ENCODE peak calls at places on chromosomes 12 and 14, in nine cellular contexts. One of them, this sample, is unnamed.

GRCh38 chr14:104936361-104937155 is 11.9 kb downstream of the PLD4 start:
- DNase-seq in cardiac fibroblast: no peak
- DNase-seq in AG04450: no peak
- DNase-seq in uterus: peak
- DNase-seq in mammary epithelial cell: no peak
- DNase-seq in left ventricle myocardium inferior: peak
- DNase-seq in neural progenitor cell: no peak
- DNase-seq in suprapubic skin: peak
- DNase-seq in astrocyte: no peak
- DNase-seq in this sample: no peak

GRCh38 chr12:103175625-103176024 is 218.2 kb downstream of the ASCL1 start:
- DNase-seq in cardiac fibroblast: no peak
- DNase-seq in AG04450: no peak
- DNase-seq in uterus: no peak
- DNase-seq in mammary epithelial cell: no peak
- DNase-seq in left ventricle myocardium inferior: no peak
- DNase-seq in neural progenitor cell: no peak
- DNase-seq in suprapubic skin: no peak
- DNase-seq in astrocyte: no peak
- DNase-seq in this sample: no peak

GRCh38 chr12:70795608-70796007 is 124.9 kb downstream of the PTPRR start:
- DNase-seq in cardiac fibroblast: no peak
- DNase-seq in AG04450: no peak
- DNase-seq in uterus: no peak
- DNase-seq in mammary epithelial cell: no peak
- DNase-seq in left ventricle myocardium inferior: no peak
- DNase-seq in neural progenitor cell: no peak
- DNase-seq in suprapubic skin: no peak
- DNase-seq in astrocyte: no peak
- DNase-seq in this sample: no peak

GRCh38 chr12:84637926-84638325 is 274.7 kb downstream of the SLC6A15 start:
- DNase-seq in cardiac fibroblast: peak
- DNase-seq in AG04450: no peak
- DNase-seq in uterus: no peak
- DNase-seq in mammary epithelial cell: no peak
- DNase-seq in left ventricle myocardium inferior: no peak
- DNase-seq in neural progenitor cell: no peak
- DNase-seq in suprapubic skin: no peak
- DNase-seq in astrocyte: peak
- DNase-seq in this sample: no peak

GRCh38 chr12:100174506-100174905 is 26.1 kb upstream of the ACTR6 start:
- DNase-seq in cardiac fibroblast: no peak
- DNase-seq in AG04450: no peak
- DNase-seq in uterus: no peak
- DNase-seq in mammary epithelial cell: peak
- DNase-seq in left ventricle myocardium inferior: no peak
- DNase-seq in neural progenitor cell: no peak
- DNase-seq in suprapubic skin: no peak
- DNase-seq in astrocyte: no peak
- DNase-seq in this sample: no peak

GRCh38 chr14:76720382-76720813 is 40.9 kb upstream of the VASH1 start:
- DNase-seq in cardiac fibroblast: peak
- DNase-seq in AG04450: peak
- DNase-seq in uterus: peak
- DNase-seq in mammary epithelial cell: no peak
- DNase-seq in left ventricle myocardium inferior: peak
- DNase-seq in neural progenitor cell: peak
- DNase-seq in suprapubic skin: no peak
- DNase-seq in astrocyte: peak
- DNase-seq in this sample: peak

GRCh38 chr14:51302319-51303030 is 62.4 kb downstream of the TMX1 start:
- DNase-seq in cardiac fibroblast: peak
- DNase-seq in AG04450: no peak
- DNase-seq in uterus: no peak
- DNase-seq in mammary epithelial cell: no peak
- DNase-seq in left ventricle myocardium inferior: no peak
- DNase-seq in neural progenitor cell: no peak
- DNase-seq in suprapubic skin: no peak
- DNase-seq in astrocyte: peak
- DNase-seq in this sample: no peak

GRCh38 chr14:99574099-99574880 is 29.7 kb downstream of the CCDC85C start:
- DNase-seq in cardiac fibroblast: peak
- DNase-seq in AG04450: peak
- DNase-seq in uterus: peak
- DNase-seq in mammary epithelial cell: no peak
- DNase-seq in left ventricle myocardium inferior: peak
- DNase-seq in neural progenitor cell: peak
- DNase-seq in suprapubic skin: no peak
- DNase-seq in astrocyte: peak
- DNase-seq in this sample: peak

GRCh38 chr12:8914716-8915526 is 612 bp downstream of the PHC1 start:
- DNase-seq in cardiac fibroblast: peak
- DNase-seq in AG04450: no peak
- DNase-seq in uterus: peak
- DNase-seq in mammary epithelial cell: peak
- DNase-seq in left ventricle myocardium inferior: peak
- DNase-seq in neural progenitor cell: peak
- DNase-seq in suprapubic skin: peak
- DNase-seq in astrocyte: peak
- DNase-seq in this sample: peak

GRCh38 chr14:100767003-100767787 is 40.5 kb downstream of the DLK1 start:
- DNase-seq in cardiac fibroblast: no peak
- DNase-seq in AG04450: no peak
- DNase-seq in uterus: no peak
- DNase-seq in mammary epithelial cell: no peak
- DNase-seq in left ventricle myocardium inferior: no peak
- DNase-seq in neural progenitor cell: no peak
- DNase-seq in suprapubic skin: no peak
- DNase-seq in astrocyte: no peak
- DNase-seq in this sample: no peak

GRCh38 chr12:131604146-131604844 is 106.6 kb upstream of the SFSWAP start:
- DNase-seq in cardiac fibroblast: no peak
- DNase-seq in AG04450: no peak
- DNase-seq in uterus: no peak
- DNase-seq in mammary epithelial cell: no peak
- DNase-seq in left ventricle myocardium inferior: no peak
- DNase-seq in neural progenitor cell: peak
- DNase-seq in suprapubic skin: no peak
- DNase-seq in astrocyte: no peak
- DNase-seq in this sample: no peak

GRCh38 chr12:118164798-118165486 is 29.0 kb downstream of the PEBP1 start:
- DNase-seq in cardiac fibroblast: peak
- DNase-seq in AG04450: no peak
- DNase-seq in uterus: no peak
- DNase-seq in mammary epithelial cell: no peak
- DNase-seq in left ventricle myocardium inferior: no peak
- DNase-seq in neural progenitor cell: peak
- DNase-seq in suprapubic skin: no peak
- DNase-seq in astrocyte: no peak
- DNase-seq in this sample: no peak

GRCh38 chr12:6840428-6841138 is at the start of gene GNB3:
- DNase-seq in cardiac fibroblast: no peak
- DNase-seq in AG04450: no peak
- DNase-seq in uterus: no peak
- DNase-seq in mammary epithelial cell: no peak
- DNase-seq in left ventricle myocardium inferior: peak
- DNase-seq in neural progenitor cell: peak
- DNase-seq in suprapubic skin: no peak
- DNase-seq in astrocyte: no peak
- DNase-seq in this sample: no peak

GRCh38 chr14:98177551-98177950 is 1094.4 kb downstream of the BCL11B start:
- DNase-seq in cardiac fibroblast: no peak
- DNase-seq in AG04450: no peak
- DNase-seq in uterus: no peak
- DNase-seq in mammary epithelial cell: no peak
- DNase-seq in left ventricle myocardium inferior: no peak
- DNase-seq in neural progenitor cell: no peak
- DNase-seq in suprapubic skin: no peak
- DNase-seq in astrocyte: no peak
- DNase-seq in this sample: no peak

GRCh38 chr12:38985961-38986360 is 80.6 kb upstream of the CPNE8 start:
- DNase-seq in cardiac fibroblast: no peak
- DNase-seq in AG04450: no peak
- DNase-seq in uterus: no peak
- DNase-seq in mammary epithelial cell: no peak
- DNase-seq in left ventricle myocardium inferior: no peak
- DNase-seq in neural progenitor cell: no peak
- DNase-seq in suprapubic skin: no peak
- DNase-seq in astrocyte: no peak
- DNase-seq in this sample: no peak

GRCh38 chr12:102484732-102485069 is 4.3 kb upstream of the IGF1 start:
- DNase-seq in cardiac fibroblast: no peak
- DNase-seq in AG04450: no peak
- DNase-seq in uterus: no peak
- DNase-seq in mammary epithelial cell: no peak
- DNase-seq in left ventricle myocardium inferior: no peak
- DNase-seq in neural progenitor cell: no peak
- DNase-seq in suprapubic skin: no peak
- DNase-seq in astrocyte: no peak
- DNase-seq in this sample: no peak

GRCh38 chr12:11580125-11580751 is 69.2 kb upstream of the ETV6 start:
- DNase-seq in cardiac fibroblast: peak
- DNase-seq in AG04450: peak
- DNase-seq in uterus: peak
- DNase-seq in mammary epithelial cell: peak
- DNase-seq in left ventricle myocardium inferior: no peak
- DNase-seq in neural progenitor cell: no peak
- DNase-seq in suprapubic skin: no peak
- DNase-seq in astrocyte: peak
- DNase-seq in this sample: peak

GRCh38 chr12:57429473-57430116 is 1.2 kb downstream of the R3HDM2 start:
- DNase-seq in cardiac fibroblast: no peak
- DNase-seq in AG04450: no peak
- DNase-seq in uterus: no peak
- DNase-seq in mammary epithelial cell: no peak
- DNase-seq in left ventricle myocardium inferior: no peak
- DNase-seq in neural progenitor cell: no peak
- DNase-seq in suprapubic skin: no peak
- DNase-seq in astrocyte: peak
- DNase-seq in this sample: no peak

GRCh38 chr12:51388066-51388799 is 3.0 kb downstream of the GALNT6 start:
- DNase-seq in cardiac fibroblast: peak
- DNase-seq in AG04450: no peak
- DNase-seq in uterus: no peak
- DNase-seq in mammary epithelial cell: peak
- DNase-seq in left ventricle myocardium inferior: no peak
- DNase-seq in neural progenitor cell: no peak
- DNase-seq in suprapubic skin: no peak
- DNase-seq in astrocyte: peak
- DNase-seq in this sample: no peak

GRCh38 chr14:67787673-67788072 is 28.7 kb downstream of the ZFYVE26 start:
- DNase-seq in cardiac fibroblast: no peak
- DNase-seq in AG04450: no peak
- DNase-seq in uterus: no peak
- DNase-seq in mammary epithelial cell: no peak
- DNase-seq in left ventricle myocardium inferior: no peak
- DNase-seq in neural progenitor cell: no peak
- DNase-seq in suprapubic skin: no peak
- DNase-seq in astrocyte: no peak
- DNase-seq in this sample: no peak

GRCh38 chr12:84701966-84702365 is 210.6 kb downstream of the SLC6A15 start:
- DNase-seq in cardiac fibroblast: no peak
- DNase-seq in AG04450: no peak
- DNase-seq in uterus: no peak
- DNase-seq in mammary epithelial cell: peak
- DNase-seq in left ventricle myocardium inferior: no peak
- DNase-seq in neural progenitor cell: no peak
- DNase-seq in suprapubic skin: no peak
- DNase-seq in astrocyte: peak
- DNase-seq in this sample: no peak

GRCh38 chr14:23269193-23269592 is 16.7 kb downstream of the HOMEZ start:
- DNase-seq in cardiac fibroblast: no peak
- DNase-seq in AG04450: no peak
- DNase-seq in uterus: no peak
- DNase-seq in mammary epithelial cell: no peak
- DNase-seq in left ventricle myocardium inferior: no peak
- DNase-seq in neural progenitor cell: no peak
- DNase-seq in suprapubic skin: no peak
- DNase-seq in astrocyte: no peak
- DNase-seq in this sample: no peak

DNA sequence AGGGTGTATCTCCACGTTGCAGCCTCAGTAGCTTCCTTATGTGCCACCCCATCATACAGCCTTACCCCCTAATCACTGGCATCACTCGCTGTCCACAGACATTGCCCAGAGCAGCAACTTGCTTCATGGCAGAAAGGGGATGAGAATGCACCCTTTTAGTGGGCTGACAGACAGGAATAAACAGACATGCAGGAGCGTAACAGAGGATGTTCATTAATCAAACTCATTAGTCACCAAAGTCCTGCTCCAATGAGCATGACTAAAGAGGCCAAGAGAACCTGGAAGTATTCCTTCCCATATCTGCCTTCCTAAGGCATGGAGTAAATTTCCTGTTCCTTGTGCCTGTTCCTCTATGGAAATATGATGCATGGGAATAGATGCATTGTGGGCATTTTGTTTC is 197.0 kb downstream of the PHLDA1 start:
- DNase-seq in cardiac fibroblast: no peak
- DNase-seq in AG04450: no peak
- DNase-seq in uterus: no peak
- DNase-seq in mammary epithelial cell: no peak
- DNase-seq in left ventricle myocardium inferior: no peak
- DNase-seq in neural progenitor cell: no peak
- DNase-seq in suprapubic skin: no peak
- DNase-seq in astrocyte: peak
- DNase-seq in this sample: no peak
- H3K4me3 ChIP-seq in cardiac fibroblast: no peak
- H3K4me3 ChIP-seq in AG04450: no peak
- H3K4me3 ChIP-seq in uterus: no peak
- H3K4me3 ChIP-seq in mammary epithelial cell: no peak
- H3K4me3 ChIP-seq in left ventricle myocardium inferior: no peak
- H3K4me3 ChIP-seq in neural progenitor cell: no peak
- H3K4me3 ChIP-seq in suprapubic skin: no peak
- H3K4me3 ChIP-seq in astrocyte: no peak
- H3K4me3 ChIP-seq in this sample: no peak

GRCh38 chr12:14716848-14717444 is 20.5 kb upstream of the GUCY2C start:
- DNase-seq in cardiac fibroblast: peak
- DNase-seq in AG04450: no peak
- DNase-seq in uterus: no peak
- DNase-seq in mammary epithelial cell: peak
- DNase-seq in left ventricle myocardium inferior: no peak
- DNase-seq in neural progenitor cell: peak
- DNase-seq in suprapubic skin: no peak
- DNase-seq in astrocyte: peak
- DNase-seq in this sample: no peak
- TF ChIP-seq CTCF in cardiac fibroblast: peak
- TF ChIP-seq CTCF in AG04450: peak
- TF ChIP-seq CTCF in uterus: no peak
- TF ChIP-seq CTCF in mammary epithelial cell: peak
- TF ChIP-seq CTCF in left ventricle myocardium inferior: peak
- TF ChIP-seq CTCF in neural progenitor cell: peak
- TF ChIP-seq CTCF in suprapubic skin: peak
- TF ChIP-seq CTCF in astrocyte: peak
- TF ChIP-seq CTCF in this sample: peak

GRCh38 chr12:54983536-54984102 is 943 bp downstream of the TESPA1 start:
- DNase-seq in cardiac fibroblast: no peak
- DNase-seq in AG04450: no peak
- DNase-seq in uterus: no peak
- DNase-seq in mammary epithelial cell: no peak
- DNase-seq in left ventricle myocardium inferior: no peak
- DNase-seq in neural progenitor cell: no peak
- DNase-seq in suprapubic skin: no peak
- DNase-seq in astrocyte: no peak
- DNase-seq in this sample: no peak
- H3K4me3 ChIP-seq in cardiac fibroblast: no peak
- H3K4me3 ChIP-seq in AG04450: no peak
- H3K4me3 ChIP-seq in uterus: no peak
- H3K4me3 ChIP-seq in mammary epithelial cell: no peak
- H3K4me3 ChIP-seq in left ventricle myocardium inferior: no peak
- H3K4me3 ChIP-seq in neural progenitor cell: no peak
- H3K4me3 ChIP-seq in suprapubic skin: peak
- H3K4me3 ChIP-seq in astrocyte: no peak
- H3K4me3 ChIP-seq in this sample: peak

GRCh38 chr12:1630081-1630826 is 1.2 kb downstream of the WNT5B start:
- DNase-seq in cardiac fibroblast: peak
- DNase-seq in AG04450: no peak
- DNase-seq in uterus: peak
- DNase-seq in mammary epithelial cell: no peak
- DNase-seq in left ventricle myocardium inferior: peak
- DNase-seq in neural progenitor cell: peak
- DNase-seq in suprapubic skin: no peak
- DNase-seq in astrocyte: no peak
- DNase-seq in this sample: peak
- TF ChIP-seq CTCF in cardiac fibroblast: no peak
- TF ChIP-seq CTCF in AG04450: peak
- TF ChIP-seq CTCF in uterus: peak
- TF ChIP-seq CTCF in mammary epithelial cell: no peak
- TF ChIP-seq CTCF in left ventricle myocardium inferior: peak
- TF ChIP-seq CTCF in neural progenitor cell: peak
- TF ChIP-seq CTCF in suprapubic skin: peak
- TF ChIP-seq CTCF in astrocyte: no peak
- TF ChIP-seq CTCF in this sample: peak

This sample was measured in lower lobe of right lung.